ENCODE peak calls at places on chromosomes 12 and 14, in nine cellular contexts. K, X, Q, G, Z, I, Y, M and F are unnamed samples.

GRCh38 chr12:24075650-24076049 is 126.2 kb upstream of the SOX5 start:
- DNase-seq in I (no peak), K (no peak), Q (no peak), X (no peak), Z (no peak), Y (no peak), G (no peak), M (no peak), F (no peak)

GRCh38 chr12:41992029-41992428 is 152.6 kb downstream of the GXYLT1 start:
- DNase-seq in Z (peak; percentile 3), G (no peak), I (no peak), X (no peak), Q (no peak), M (no peak), K (no peak), Y (no peak), F (no peak)

GRCh38 chr12:10853746-10854145 is 4.5 kb upstream of the PRR4 start:
- DNase-seq in X (no peak), Q (no peak), Z (no peak), M (no peak), K (no peak), Y (no peak), I (no peak), G (no peak), F (no peak)

GRCh38 chr12:7058163-7058845 is 2.2 kb upstream of the C1S start:
- DNase-seq in Q (no peak), I (no peak), M (no peak), X (no peak), G (no peak), K (no peak), Z (no peak), Y (no peak), F (no peak)

GRCh38 chr12:9786726-9787339 is 26.1 kb upstream of the CD69 start:
- DNase-seq in Y (no peak), K (no peak), M (no peak), Z (peak; percentile 30), I (no peak), Q (no peak), G (no peak), X (no peak), F (no peak)

GRCh38 chr14:68981124-68981523 is 2.0 kb upstream of the ACTN1 start:
- DNase-seq in Z (no peak), G (no peak), M (no peak), X (no peak), Q (no peak), Y (no peak), K (no peak), I (no peak), F (no peak)

GRCh38 chr12:56629459-56630179 is 507 bp downstream of the BAZ2A start:
- DNase-seq in I (no peak), X (no peak), Q (no peak), K (no peak), Y (peak; percentile 40), M (peak; percentile 48), G (no peak), Z (peak; percentile 27), F (peak; percentile 19)

GRCh38 chr14:23376477-23377200 is at the start of gene CMTM5:
- DNase-seq in I (no peak), K (no peak), X (no peak), Z (no peak), Q (peak; percentile 98), M (no peak), G (no peak), Y (no peak), F (no peak)

GRCh38 chr12:70052931-70053497 is 190.2 kb upstream of the CNOT2 start:
- DNase-seq in X (no peak), Y (no peak), I (peak; percentile 5), Z (peak; percentile 91), G (peak; percentile 85), Q (no peak), M (no peak), K (peak; percentile 72), F (no peak)

GRCh38 chr12:124503305-124503704 is 64.1 kb downstream of the NCOR2 start:
- DNase-seq in Z (no peak), I (no peak), M (no peak), K (no peak), Q (no peak), G (no peak), X (no peak), Y (no peak), F (no peak)

GRCh38 chr12:49809369-49810158 is 18.6 kb downstream of the NCKAP5L start:
- DNase-seq in M (no peak), X (no peak), Y (no peak), G (no peak), K (no peak), I (no peak), Q (no peak), Z (no peak), F (no peak)

GRCh38 chr12:39831587-39832315 is 212.1 kb upstream of the ABCD2 start:
- DNase-seq in Q (no peak), Z (peak; percentile 38), I (no peak), M (no peak), G (peak; percentile 62), K (peak; percentile 33), Y (no peak), X (no peak), F (no peak)

GRCh38 chr14:74697976-74698375 is 14.9 kb downstream of the AREL1 start:
- DNase-seq in M (no peak), Y (no peak), Z (no peak), G (no peak), X (no peak), Q (no peak), K (no peak), I (no peak), F (no peak)

GRCh38 chr14:105380656-105381210 is 17.6 kb upstream of the TEX22 start:
- DNase-seq in X (no peak), Z (no peak), Q (no peak), G (no peak), K (no peak), M (no peak), Y (no peak), I (no peak), F (no peak)

GRCh38 chr14:24828486-24828885 is 194.5 kb upstream of the GZMB start:
- DNase-seq in K (no peak), Y (no peak), G (no peak), Q (no peak), M (no peak), Z (no peak), I (no peak), X (no peak), F (no peak)

GRCh38 chr14:22520235-22520634 is 68.8 kb downstream of the DAD1 start:
- DNase-seq in Z (peak; percentile 87), X (no peak), G (no peak), Y (no peak), K (no peak), I (no peak), Q (no peak), M (no peak), F (no peak)

GRCh38 chr14:85607571-85608219 is 77.8 kb downstream of the FLRT2 start:
- DNase-seq in X (no peak), Q (no peak), Z (peak; percentile 95), K (no peak), G (peak; percentile 52), M (no peak), I (peak; percentile 45), Y (no peak), F (no peak)

GRCh38 chr12:31015215-31015614 is 58.4 kb upstream of the DDX11 start:
- DNase-seq in X (no peak), G (no peak), K (no peak), Y (no peak), Q (no peak), Z (no peak), I (no peak), M (no peak), F (no peak)

GRCh38 chr14:102998393-102998792 is 59.0 kb downstream of the CDC42BPB start:
- DNase-seq in I (no peak), G (no peak), X (no peak), Q (no peak), Z (peak; percentile 70), Y (no peak), M (no peak), K (no peak), F (no peak)

GRCh38 chr12:108560321-108560721 is 652 bp downstream of the SART3 start:
- DNase-seq in K (no peak), Y (no peak), M (no peak), G (no peak), Z (peak; percentile 95), Q (no peak), I (no peak), X (no peak), F (no peak)

GRCh38 chr12:108289342-108290131 is 49.6 kb downstream of the CMKLR1 start:
- DNase-seq in Z (no peak), M (no peak), I (no peak), Y (no peak), K (no peak), G (no peak), Q (peak; percentile 65), X (no peak), F (no peak)

GRCh38 chr12:32353540-32353939 is 45.8 kb upstream of the FGD4 start:
- DNase-seq in X (no peak), M (no peak), Z (no peak), K (no peak), Q (no peak), G (no peak), Y (no peak), I (no peak), F (no peak)

GRCh38 chr14:35858521-35859209 is 32.5 kb downstream of the BRMS1L start:
- DNase-seq in K (no peak), I (no peak), G (no peak), Y (no peak), Q (no peak), Z (peak; percentile 79), M (no peak), X (no peak), F (no peak)

GRCh38 chr14:105974902-105975301 is 448.5 kb downstream of the TMEM121 start:
- DNase-seq in I (no peak), Z (no peak), K (peak; percentile 4), G (no peak), Q (no peak), X (peak; percentile 65), Y (peak; percentile 55), M (peak; percentile 71), F (peak; percentile 82)

GRCh38 chr12:75120202-75120774 is 89.4 kb downstream of the KCNC2 start:
- DNase-seq in X (no peak), Q (no peak), G (no peak), Z (no peak), M (no peak), Y (no peak), K (no peak), I (no peak), F (no peak)

GRCh38 chr14:52661314-52661713 is 34.0 kb downstream of the ERO1A start:
- DNase-seq in Y (no peak), X (no peak), G (no peak), I (no peak), M (peak; percentile 5), Z (no peak), K (no peak), Q (no peak), F (no peak)

GRCh38 chr12:51823875-51824565 is 24.5 kb downstream of the FIGNL2 start:
- DNase-seq in M (peak; percentile 37), Z (peak; percentile 66), G (peak; percentile 39), Q (peak; percentile 70), X (no peak), K (peak; percentile 74), Y (no peak), I (peak; percentile 43), F (no peak)

GRCh38 chr14:94542811-94543449 is 18.3 kb upstream of the SERPINA4 start:
- DNase-seq in Z (no peak), Y (no peak), K (no peak), M (peak; percentile 55), X (no peak), Q (no peak), I (no peak), G (no peak), F (no peak)

GRCh38 chr12:1936406-1937320 is 18.2 kb upstream of the CACNA2D4 start:
- DNase-seq in Y (no peak), I (no peak), Z (peak; percentile 79), G (no peak), M (no peak), K (peak; percentile 7), Q (peak; percentile 91), X (no peak), F (no peak)

GRCh38 chr12:109761631-109761950 is 48.0 kb downstream of the FAM222A start:
- DNase-seq in X (no peak), Z (no peak), I (no peak), Q (no peak), Y (no peak), G (no peak), M (no peak), K (no peak), F (no peak)